ENCODE peak calls at places on chromosome 13, in eight cellular contexts. P is A549, Z is NCI-H1417 treated with DMSO at 0.1 percent for 48 hours, U is nephron progenitor cell, W is BJ, N is fibroblast of lung, M is transverse colon, O is globus pallidus. K is an unnamed sample.

GRCh38 chr13:97855570-97855970 is 97.9 kb upstream of the IPO5 start:
- DNase-seq in N (peak; percentile 78), U (peak; percentile 55), P (peak; percentile 65), M (peak; percentile 10), O (peak; percentile 70), W (peak; percentile 40), Z (peak; percentile 17), K (no peak)

GRCh38 chr13:34926513-34926912 is 15.6 kb upstream of the NBEA start:
- DNase-seq in O (no peak), Z (no peak), U (peak; percentile 9), M (no peak), N (peak; percentile 66), W (peak; percentile 9), P (peak; percentile 25), K (no peak)

GRCh38 chr13:51276684-51277083 is 54.5 kb downstream of the FAM124A start:
- DNase-seq in M (peak; percentile 31), W (no peak), N (no peak), Z (no peak), U (no peak), P (no peak), O (no peak), K (no peak)

GRCh38 chr13:66933994-66934393 is 296.1 kb downstream of the PCDH9 start:
- DNase-seq in U (no peak), N (peak; percentile 96), Z (no peak), O (no peak), W (no peak), P (peak; percentile 94), M (no peak), K (no peak)

GRCh38 chr13:21079761-21080730 is 18.7 kb upstream of the LATS2 start:
- DNase-seq in O (no peak), Z (no peak), W (peak; percentile 73), N (peak; percentile 96), P (no peak), U (no peak), M (no peak), K (no peak)

GRCh38 chr13:110519046-110519445 is 42.5 kb downstream of the RAB20 start:
- DNase-seq in O (no peak), Z (no peak), M (no peak), P (no peak), W (no peak), U (no peak), N (no peak), K (no peak)

GRCh38 chr13:50481936-50482335 is 361.6 kb downstream of the DLEU7 start:
- DNase-seq in N (no peak), O (no peak), W (no peak), P (no peak), M (no peak), U (no peak), Z (no peak), K (no peak)

GRCh38 chr13:25686831-25687495 is 315.2 kb downstream of the ATP8A2 start:
- DNase-seq in Z (peak; percentile 57), W (no peak), O (no peak), N (no peak), P (no peak), M (no peak), U (no peak), K (no peak)

GRCh38 chr13:25911020-25911419 is 140.8 kb downstream of the SHISA2 start:
- DNase-seq in U (no peak), M (no peak), Z (peak; percentile 33), N (no peak), W (no peak), O (no peak), P (no peak), K (no peak)

GRCh38 chr13:45658586-45659235 is 43.2 kb upstream of the ERICH6B start:
- DNase-seq in M (no peak), N (peak; percentile 91), Z (no peak), O (no peak), W (peak; percentile 76), U (no peak), P (no peak), K (no peak)

GRCh38 chr13:40058757-40059236 is 403.3 kb downstream of the COG6 start:
- DNase-seq in W (no peak), N (peak; percentile 26), P (no peak), M (no peak), U (no peak), O (no peak), Z (no peak), K (no peak)

GRCh38 chr13:60540276-60540675 is 143.3 kb downstream of the TDRD3 start:
- DNase-seq in Z (no peak), U (no peak), O (no peak), N (no peak), M (no peak), W (no peak), P (no peak), K (no peak)

GRCh38 chr13:80036845-80037504 is 304.0 kb downstream of the SPRY2 start:
- DNase-seq in P (no peak), U (no peak), M (no peak), O (peak; percentile 63), W (no peak), Z (no peak), N (no peak), K (no peak)

GRCh38 chr13:77893066-77893465 is 25.6 kb downstream of the EDNRB start:
- DNase-seq in N (no peak), M (no peak), O (no peak), Z (no peak), W (no peak), P (no peak), U (peak; percentile 1), K (no peak)

GRCh38 chr13:98997051-98997730 is 19.3 kb upstream of the DOCK9 start:
- DNase-seq in W (no peak), M (no peak), O (no peak), U (no peak), N (no peak), P (no peak), Z (no peak), K (no peak)

GRCh38 chr13:113138792-113139551 is 16.4 kb downstream of the F10 start:
- DNase-seq in U (no peak), Z (no peak), P (no peak), N (no peak), O (no peak), M (no peak), W (no peak), K (no peak)

GRCh38 chr13:29513002-29513980 is 82.2 kb downstream of the SLC7A1 start:
- DNase-seq in U (no peak), P (no peak), W (no peak), M (no peak), O (no peak), N (no peak), Z (no peak), K (no peak)

GRCh38 chr13:21230516-21230915 is 54.1 kb downstream of the MRPL57 start:
- DNase-seq in W (no peak), O (no peak), Z (no peak), N (no peak), M (no peak), U (no peak), P (no peak), K (no peak)

GRCh38 chr13:29540334-29540733 is 55.2 kb downstream of the SLC7A1 start:
- DNase-seq in W (no peak), M (no peak), N (peak; percentile 61), O (no peak), P (no peak), U (no peak), Z (no peak), K (no peak)

GRCh38 chr13:51865838-51866237 is 4.1 kb downstream of the CCDC70 start:
- DNase-seq in U (no peak), N (no peak), M (no peak), O (no peak), Z (no peak), P (no peak), W (no peak), K (no peak)

GRCh38 chr13:112346173-112346898 is 29.8 kb upstream of the SPACA7 start:
- DNase-seq in U (peak; percentile 67), M (no peak), Z (peak; percentile 75), O (no peak), W (no peak), N (no peak), P (no peak), K (no peak)

GRCh38 chr13:73090116-73090811 is 31.5 kb downstream of the KLF5 start:
- DNase-seq in M (peak; percentile 72), N (peak; percentile 95), W (peak; percentile 46), U (no peak), Z (no peak), O (no peak), P (peak; percentile 91), K (no peak)

GRCh38 chr13:85406269-85406975 is 392.8 kb downstream of the SLITRK6 start:
- DNase-seq in W (no peak), U (no peak), Z (no peak), O (peak; percentile 92), P (no peak), N (no peak), M (no peak), K (no peak)

GRCh38 chr13:33639158-33639557 is 178.8 kb upstream of the RFC3 start:
- DNase-seq in P (peak; percentile 44), W (peak; percentile 86), Z (no peak), U (no peak), N (peak; percentile 54), O (no peak), M (peak; percentile 22), K (no peak)

GRCh38 chr13:43329702-43330101 is 306.3 kb downstream of the DNAJC15 start:
- DNase-seq in W (no peak), M (no peak), U (no peak), O (no peak), N (no peak), P (no peak), Z (no peak), K (no peak)

GRCh38 chr13:69324109-69324886 is 783.3 kb upstream of the ATXN8OS start:
- DNase-seq in M (no peak), Z (peak; percentile 66), U (no peak), P (peak; percentile 43), O (peak; percentile 1), N (peak; percentile 28), W (no peak), K (no peak)

GRCh38 chr13:100129605-100130004 is 40.7 kb downstream of the PCCA start:
- DNase-seq in U (no peak), P (no peak), N (no peak), M (no peak), O (peak; percentile 28), W (no peak), Z (no peak), K (no peak)

GRCh38 chr13:109271555-109271954 is 514.8 kb downstream of the IRS2 start:
- DNase-seq in W (no peak), O (no peak), Z (no peak), N (no peak), U (no peak), M (no peak), P (no peak), K (no peak)

GRCh38 chr13:37277007-37277406 is 171.5 kb upstream of the CSNK1A1L start:
- DNase-seq in P (no peak), Z (no peak), W (no peak), M (no peak), O (no peak), U (no peak), N (peak; percentile 26), K (no peak)

GRCh38 chr13:111919826-111920225 is 147.1 kb upstream of the SOX1 start:
- DNase-seq in W (no peak), N (no peak), U (no peak), P (no peak), Z (no peak), M (no peak), O (no peak), K (no peak)